ENCODE peak calls at places on chromosome 21, in five cellular contexts. Y is HL-60, A is stomach, F is H1, X is GM12878. T is an unnamed sample.

GRCh38 chr21:35940074-35940927 is 120.0 kb downstream of the SETD4 start:
- DNase-seq in Y (peak), A (peak), F (no peak), X (no peak), T (no peak)

GRCh38 chr21:14850394-14850793 is 214.4 kb downstream of the NRIP1 start:
- DNase-seq in Y (no peak), A (no peak), F (no peak), X (no peak), T (no peak)

GRCh38 chr21:16279658-16280581 is 550.1 kb downstream of the USP25 start:
- DNase-seq in Y (no peak), A (no peak), F (peak), X (no peak), T (no peak)

GRCh38 chr21:37461494-37461893 is 94.9 kb downstream of the DYRK1A start:
- DNase-seq in Y (no peak), A (no peak), F (no peak), X (peak), T (no peak)

GRCh38 chr21:25062061-25062460 is 545.2 kb downstream of the MRPL39 start:
- DNase-seq in Y (no peak), A (no peak), F (no peak), X (no peak), T (no peak)

GRCh38 chr21:35266546-35266945 is 217.4 kb upstream of the RUNX1 start:
- DNase-seq in Y (no peak), A (no peak), F (no peak), X (no peak), T (no peak)

GRCh38 chr21:16302851-16303282 is 573.1 kb downstream of the USP25 start:
- DNase-seq in Y (no peak), A (no peak), F (no peak), X (no peak), T (no peak)

GRCh38 chr21:34546556-34546955 is 34.5 kb upstream of the KCNE1 start:
- DNase-seq in Y (no peak), A (no peak), F (no peak), X (no peak), T (no peak)

GRCh38 chr21:46555225-46555617 is 49.7 kb downstream of the S100B start:
- DNase-seq in Y (no peak), A (peak), F (no peak), X (no peak), T (no peak)

GRCh38 chr21:15058718-15059316 is 6.0 kb downstream of the NRIP1 start:
- DNase-seq in Y (no peak), A (no peak), F (no peak), X (no peak), T (no peak)

GRCh38 chr21:16069713-16070112 is 339.9 kb downstream of the USP25 start:
- DNase-seq in Y (no peak), A (no peak), F (no peak), X (no peak), T (no peak)

GRCh38 chr21:17612023-17612564 is 607 bp downstream of the BTG3 start:
- DNase-seq in Y (no peak), A (peak), F (no peak), X (no peak), T (no peak)

GRCh38 chr21:44024895-44025353 is 12.8 kb downstream of the TRAPPC10 start:
- DNase-seq in Y (peak), A (no peak), F (no peak), X (no peak), T (no peak)

GRCh38 chr21:36988536-36988935 is 18.0 kb upstream of the RIPPLY3 start:
- DNase-seq in Y (no peak), A (no peak), F (no peak), X (no peak), T (no peak)

GRCh38 chr21:16113052-16113715 is 383.4 kb downstream of the USP25 start:
- DNase-seq in Y (no peak), A (no peak), F (no peak), X (no peak), T (no peak)

GRCh38 chr21:15355066-15355465 is 290.3 kb upstream of the NRIP1 start:
- DNase-seq in Y (no peak), A (no peak), F (no peak), X (no peak), T (no peak)

GRCh38 chr21:17466166-17466565 is 46.7 kb upstream of the CXADR start:
- DNase-seq in Y (no peak), A (peak), F (no peak), X (no peak), T (no peak)

GRCh38 chr21:44079846-44080245 is 27.4 kb upstream of the PWP2 start:
- DNase-seq in Y (no peak), A (no peak), F (no peak), X (no peak), T (no peak)

GRCh38 chr21:14836950-14837349 is 227.8 kb downstream of the NRIP1 start:
- DNase-seq in Y (no peak), A (no peak), F (no peak), X (no peak), T (no peak)

GRCh38 chr21:30227633-30228404 is 11.9 kb upstream of the CLDN8 start:
- DNase-seq in Y (no peak), A (no peak), F (no peak), X (no peak), T (no peak)

GRCh38 chr21:16605588-16605987 is 875.8 kb downstream of the USP25 start:
- DNase-seq in Y (no peak), A (no peak), F (no peak), X (no peak), T (no peak)

GRCh38 chr21:24046816-24047443 is 1560.4 kb downstream of the MRPL39 start:
- DNase-seq in Y (peak), A (no peak), F (no peak), X (no peak), T (no peak)

GRCh38 chr21:34126691-34127090 is 53.3 kb downstream of the MRPS6 start:
- DNase-seq in Y (no peak), A (no peak), F (no peak), X (no peak), T (no peak)

GRCh38 chr21:14684071-14684470 is 138.0 kb upstream of the SAMSN1 start:
- DNase-seq in Y (no peak), A (no peak), F (no peak), X (peak), T (no peak)

GRCh38 chr21:21268061-21268471 is 269.9 kb downstream of the NCAM2 start:
- DNase-seq in Y (no peak), A (no peak), F (no peak), X (no peak), T (no peak)

GRCh38 chr21:36727886-36728285 is 29.0 kb downstream of the SIM2 start:
- DNase-seq in Y (no peak), A (peak), F (no peak), X (no peak), T (no peak)

GRCh38 chr21:16195896-16196443 is 466.2 kb downstream of the USP25 start:
- DNase-seq in Y (no peak), A (no peak), F (no peak), X (no peak), T (no peak)

GRCh38 chr21:25024639-25025038 is 582.6 kb downstream of the MRPL39 start:
- DNase-seq in Y (no peak), A (no peak), F (no peak), X (no peak), T (no peak)

GRCh38 chr21:25733859-25734653 is 648 bp downstream of the ATP5PF start:
- DNase-seq in Y (peak), A (no peak), F (no peak), X (no peak), T (no peak)

GRCh38 chr21:34936299-34936698 is 112.8 kb downstream of the RUNX1 start:
- DNase-seq in Y (no peak), A (no peak), F (no peak), X (no peak), T (no peak)

GRCh38 chr21:30430170-30430655 is at the start of gene KRTAP13-4:
- DNase-seq in Y (no peak), A (no peak), F (no peak), X (no peak), T (no peak)

GRCh38 chr21:32329331-32329730 is 30.7 kb downstream of the MRAP start:
- DNase-seq in Y (no peak), A (no peak), F (no peak), X (no peak), T (no peak)

GRCh38 chr21:32325706-32326105 is 27.1 kb downstream of the MRAP start:
- DNase-seq in Y (no peak), A (no peak), F (no peak), X (no peak), T (no peak)

GRCh38 chr21:32329776-32330175 is 31.1 kb downstream of the MRAP start:
- DNase-seq in Y (no peak), A (no peak), F (no peak), X (no peak), T (no peak)

GRCh38 chr21:32330784-32331311 is 32.2 kb downstream of the MRAP start:
- DNase-seq in Y (no peak), A (no peak), F (no peak), X (no peak), T (no peak)

DNA sequence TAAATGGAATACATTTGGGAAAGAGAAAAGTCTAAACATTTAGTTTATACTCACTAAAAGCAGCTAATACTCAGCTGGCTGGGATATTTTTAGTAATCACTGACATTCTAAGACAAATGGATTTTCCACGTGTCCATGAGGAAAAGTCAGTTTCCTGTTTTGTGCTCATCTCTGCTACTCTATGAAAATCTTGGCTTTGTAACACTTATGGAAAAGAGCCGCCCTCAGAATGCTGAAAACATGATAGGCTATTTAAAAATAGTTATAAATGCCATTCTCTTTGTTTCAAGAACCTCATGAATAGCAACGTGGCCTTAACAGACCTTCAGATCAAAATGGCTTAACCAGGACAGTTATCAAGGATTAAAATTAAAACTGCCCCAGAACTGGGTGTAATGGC is 29.9 kb downstream of the MRAP start:
- DNase-seq in Y (no peak), A (no peak), F (no peak), X (no peak), T (no peak)
- TF ChIP-seq POLR2AphosphoS5 in Y (no peak), A (peak), F (no peak), X (no peak), T (no peak)

GRCh38 chr21:26845750-26846035 is 484 bp upstream of the ADAMTS1 start:
- DNase-seq in Y (no peak), A (no peak), F (no peak), X (no peak), T (no peak)

GRCh38 chr21:26846036-26846931 is 1.1 kb upstream of the ADAMTS1 start:
- DNase-seq in Y (no peak), A (peak), F (no peak), X (no peak), T (no peak)

GRCh38 chr21:26843912-26844257 is 1.3 kb downstream of the ADAMTS1 start:
- DNase-seq in Y (no peak), A (no peak), F (no peak), X (no peak), T (no peak)

GRCh38 chr21:26844258-26845065 is 747 bp downstream of the ADAMTS1 start:
- DNase-seq in Y (peak), A (no peak), F (no peak), X (no peak), T (no peak)

DNA sequence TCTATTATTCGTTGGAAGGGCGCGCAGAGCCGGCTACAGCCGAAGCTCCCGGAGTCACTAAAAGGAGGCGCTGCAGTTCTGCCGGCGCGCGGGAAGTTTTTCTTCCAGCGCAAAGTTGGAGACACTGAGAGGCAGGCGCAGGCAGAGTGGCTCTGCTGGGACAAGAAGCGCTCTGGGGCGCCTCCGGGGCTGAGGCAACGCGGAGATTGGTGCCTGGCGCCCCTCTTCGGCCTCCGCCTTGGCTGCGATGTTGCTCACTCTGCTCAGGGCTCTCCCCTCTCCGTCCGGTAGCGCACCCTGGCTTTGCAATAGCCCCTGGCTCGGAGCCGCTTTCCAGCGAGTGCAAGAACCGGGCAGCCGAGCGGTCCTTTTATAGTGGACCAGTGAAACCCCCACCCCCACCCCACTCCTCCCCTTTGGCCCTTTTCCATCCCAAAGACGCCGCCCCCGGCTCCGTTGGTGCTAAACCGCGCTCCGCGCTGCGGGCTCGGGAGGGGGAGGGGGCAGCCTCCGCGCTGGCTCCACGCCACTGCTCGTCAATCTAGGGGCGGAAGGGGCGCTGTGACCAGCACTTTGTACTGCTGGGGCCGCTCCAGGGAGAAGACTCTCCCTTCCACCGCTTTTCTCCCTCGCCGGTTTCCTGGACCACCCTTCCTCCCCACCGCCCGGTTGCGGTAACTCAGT is at the start of gene ADAMTS1:
- DNase-seq in Y (peak), A (peak), F (peak), X (no peak), T (no peak)
- TF ChIP-seq POLR2AphosphoS5 in Y (peak), A (peak), F (peak), X (no peak), T (no peak)

DNA sequence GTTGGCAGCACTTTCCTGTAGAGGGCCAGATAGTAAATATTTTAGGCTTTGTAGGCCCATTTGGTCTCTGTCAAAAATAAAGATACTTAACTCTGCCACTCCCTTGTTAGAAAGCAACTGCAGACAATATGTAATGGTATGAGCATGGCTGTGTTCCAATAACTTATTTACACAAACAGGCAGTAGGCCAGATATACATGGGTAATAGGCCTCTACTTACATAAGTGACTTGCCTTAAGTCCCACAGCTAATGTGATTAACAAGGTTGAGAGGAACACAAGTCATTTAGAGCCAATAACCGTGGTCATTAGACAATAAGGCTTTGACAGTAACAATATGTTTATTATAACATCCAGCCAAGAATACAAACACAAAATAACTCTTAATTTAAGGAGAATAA is 17.4 kb downstream of the CCT8 start:
- DNase-seq in Y (no peak), A (no peak), F (no peak), X (no peak), T (no peak)
- TF ChIP-seq POLR2AphosphoS5 in Y (no peak), A (no peak), F (no peak), X (no peak), T (peak)

GRCh38 chr21:42012763-42013329 is 2.7 kb upstream of the ZBTB21 start:
- DNase-seq in Y (no peak), A (no peak), F (no peak), X (no peak), T (no peak)

GRCh38 chr21:42009018-42009830 is 936 bp downstream of the ZBTB21 start:
- DNase-seq in Y (peak), A (peak), F (no peak), X (no peak), T (no peak)

GRCh38 chr21:42009831-42010506 is at the start of gene ZBTB21:
- DNase-seq in Y (peak), A (peak), F (peak), X (peak), T (peak)

GRCh38 chr21:42012344-42012743 is 2.2 kb upstream of the ZBTB21 start:
- DNase-seq in Y (no peak), A (no peak), F (no peak), X (no peak), T (no peak)

DNA sequence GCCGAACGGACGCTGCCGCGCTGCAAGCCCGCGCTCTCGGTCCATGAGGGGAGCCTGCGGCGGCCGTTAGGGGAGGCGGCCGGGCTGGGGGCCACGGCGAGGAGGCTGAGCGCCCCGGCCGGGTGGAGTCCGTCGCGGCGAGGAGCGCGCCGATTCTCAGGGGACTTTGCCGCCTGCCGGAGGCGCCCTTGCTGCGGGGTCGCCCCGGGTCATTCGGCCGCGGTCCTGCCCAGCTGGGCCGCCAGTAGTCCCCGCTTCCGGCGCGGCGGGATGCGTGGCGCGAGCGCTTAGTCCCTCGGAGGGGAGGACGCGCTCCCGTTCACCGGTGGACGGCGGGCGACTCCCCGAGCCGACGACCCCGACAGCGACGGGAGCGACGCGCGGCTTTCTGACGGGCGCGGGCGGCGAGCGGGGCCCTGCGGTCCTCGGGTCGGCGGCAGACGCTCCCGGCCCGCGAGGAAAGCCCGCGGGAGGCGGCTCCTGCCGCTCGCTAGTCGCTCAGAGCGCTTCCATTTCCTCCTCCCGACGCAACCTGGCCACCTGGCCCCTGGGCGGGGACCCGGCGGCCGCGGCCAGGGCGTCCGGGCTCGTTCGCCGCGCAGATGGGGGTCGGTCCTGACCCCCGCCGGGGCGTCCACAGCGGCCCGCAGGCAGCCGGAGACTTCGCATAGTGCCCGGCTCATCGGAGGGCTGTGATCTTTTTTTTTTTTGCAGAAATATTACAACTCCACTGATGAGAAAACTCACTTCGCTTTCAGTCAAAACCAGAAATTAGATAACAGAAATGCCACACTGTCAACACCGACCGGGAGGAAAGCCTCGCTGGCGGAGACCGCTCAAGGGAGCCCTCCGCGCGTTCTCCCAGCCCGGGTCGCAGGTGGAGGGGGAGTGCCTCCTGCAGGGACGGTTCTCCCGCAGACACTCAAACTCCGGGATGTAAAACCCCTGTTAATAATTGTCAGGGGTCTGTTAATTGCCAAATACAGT is 640 bp upstream of the ZBTB21 start:
- DNase-seq in Y (peak), A (no peak), F (no peak), X (no peak), T (peak)
- TF ChIP-seq POLR2AphosphoS5 in Y (peak), A (no peak), F (no peak), X (no peak), T (no peak)

GRCh38 chr21:39385299-39386145 is 36.6 kb upstream of the HMGN1 start:
- DNase-seq in Y (no peak), A (peak), F (no peak), X (no peak), T (peak)
- TF ChIP-seq POLR2AphosphoS5 in Y (no peak), A (peak), F (no peak), X (no peak), T (no peak)

GRCh38 chr21:42991992-42992740 is 17.8 kb downstream of the PKNOX1 start:
- DNase-seq in Y (peak), A (no peak), F (no peak), X (no peak), T (no peak)
- TF ChIP-seq POLR2AphosphoS5 in Y (no peak), A (peak), F (no peak), X (no peak), T (no peak)

GRCh38 chr21:42113926-42114409 is 42.9 kb downstream of the UMODL1 start:
- DNase-seq in Y (peak), A (no peak), F (no peak), X (no peak), T (no peak)
- TF ChIP-seq POLR2AphosphoS5 in Y (peak), A (no peak), F (no peak), X (no peak), T (no peak)

GRCh38 chr21:40169971-40170370 is 302.7 kb downstream of the PCP4 start:
- DNase-seq in Y (no peak), A (no peak), F (no peak), X (no peak), T (no peak)
- TF ChIP-seq POLR2AphosphoS5 in Y (no peak), A (no peak), F (no peak), X (no peak), T (no peak)

T was measured in GM12892.